ENCODE peak calls at places on chromosomes 7 and 10, in six cellular contexts. K, V, Q, Z, S and O are unnamed samples.

GRCh38 chr7:3393862-3394261 is 92.8 kb downstream of the SDK1 start:
- DNase-seq in K (peak), V (no peak), Q (no peak), Z (no peak), S (no peak), O (no peak)

GRCh38 chr10:30422981-30423654 is 10.9 kb upstream of the MAP3K8 start:
- DNase-seq in K (peak), V (no peak), Q (no peak), Z (peak), S (peak), O (peak)

GRCh38 chr7:77830649-77831355 is 32.2 kb downstream of the PHTF2 start:
- DNase-seq in K (no peak), V (no peak), Q (no peak), Z (no peak), S (peak), O (no peak)

GRCh38 chr7:152333134-152333533 is 102.7 kb downstream of the KMT2C start:
- DNase-seq in K (no peak), V (no peak), Q (no peak), Z (no peak), S (no peak), O (no peak)

GRCh38 chr7:144736880-144737493 is 98.9 kb downstream of the TPK1 start:
- DNase-seq in K (no peak), V (no peak), Q (no peak), Z (no peak), S (no peak), O (no peak)

GRCh38 chr7:143205560-143206293 is 16.1 kb upstream of the TAS2R40 start:
- DNase-seq in K (no peak), V (no peak), Q (no peak), Z (no peak), S (no peak), O (no peak)

GRCh38 chr10:89668391-89669180 is 23.5 kb upstream of the PANK1 start:
- DNase-seq in K (peak), V (no peak), Q (no peak), Z (no peak), S (no peak), O (peak)

GRCh38 chr7:27636326-27637006 is 26.2 kb downstream of the HIBADH start:
- DNase-seq in K (no peak), V (no peak), Q (no peak), Z (no peak), S (no peak), O (peak)

GRCh38 chr7:151491859-151492258 is 27.8 kb downstream of the RHEB start:
- DNase-seq in K (peak), V (no peak), Q (peak), Z (no peak), S (peak), O (peak)

GRCh38 chr7:96833701-96834453 is 124.2 kb upstream of the SEM1 start:
- DNase-seq in K (no peak), V (no peak), Q (no peak), Z (no peak), S (no peak), O (no peak)

GRCh38 chr7:64881461-64882287 is 21.4 kb upstream of the ZNF273 start:
- DNase-seq in K (no peak), V (no peak), Q (no peak), Z (no peak), S (no peak), O (no peak)

GRCh38 chr7:133358728-133359127 is 105.8 kb downstream of the EXOC4 start:
- DNase-seq in K (no peak), V (no peak), Q (no peak), Z (no peak), S (peak), O (no peak)

GRCh38 chr10:106992064-106992463 is 172.4 kb downstream of the SORCS1 start:
- DNase-seq in K (no peak), V (no peak), Q (no peak), Z (no peak), S (no peak), O (no peak)

GRCh38 chr7:117834983-117835664 is 38.1 kb downstream of the CTTNBP2 start:
- DNase-seq in K (no peak), V (no peak), Q (no peak), Z (no peak), S (no peak), O (no peak)

GRCh38 chr7:37853468-37853867 is 5.1 kb downstream of the NME8 start:
- DNase-seq in K (no peak), V (peak), Q (peak), Z (no peak), S (no peak), O (peak)

GRCh38 chr7:351681-352480 is 61.9 kb downstream of the FOXL3 start:
- DNase-seq in K (no peak), V (no peak), Q (no peak), Z (no peak), S (no peak), O (no peak)

GRCh38 chr7:105297309-105297708 is 91.4 kb downstream of the SRPK2 start:
- DNase-seq in K (no peak), V (no peak), Q (no peak), Z (no peak), S (no peak), O (no peak)

GRCh38 chr10:72730462-72730861 is 38.5 kb downstream of the MCU start:
- DNase-seq in K (no peak), V (no peak), Q (no peak), Z (no peak), S (peak), O (no peak)

GRCh38 chr7:132187391-132187790 is 388.9 kb downstream of the PLXNA4 start:
- DNase-seq in K (no peak), V (no peak), Q (no peak), Z (no peak), S (no peak), O (no peak)

GRCh38 chr7:131329176-131329570 is 1.5 kb downstream of the MKLN1 start:
- DNase-seq in K (no peak), V (no peak), Q (no peak), Z (no peak), S (no peak), O (no peak)

GRCh38 chr7:122791959-122792545 is 89.3 kb upstream of the RNF148 start:
- DNase-seq in K (no peak), V (no peak), Q (no peak), Z (peak), S (no peak), O (no peak)

GRCh38 chr7:129514683-129515082 is 12.4 kb downstream of the SMKR1 start:
- DNase-seq in K (peak), V (no peak), Q (no peak), Z (no peak), S (peak), O (no peak)

GRCh38 chr7:20435305-20435704 is 104.6 kb downstream of the ITGB8 start:
- DNase-seq in K (no peak), V (no peak), Q (no peak), Z (no peak), S (no peak), O (no peak)

GRCh38 chr7:39567294-39567693 is 1.1 kb downstream of the YAE1 start:
- DNase-seq in K (no peak), V (no peak), Q (no peak), Z (no peak), S (peak), O (no peak)

GRCh38 chr7:41437257-41438196 is 265.4 kb downstream of the INHBA start:
- DNase-seq in K (peak), V (no peak), Q (peak), Z (no peak), S (no peak), O (peak)

GRCh38 chr7:108076141-108076540 is 54.0 kb downstream of the LAMB4 start:
- DNase-seq in K (no peak), V (no peak), Q (no peak), Z (no peak), S (no peak), O (no peak)

GRCh38 chr7:18520450-18521235 is 25.1 kb downstream of the HDAC9 start:
- DNase-seq in K (peak), V (no peak), Q (no peak), Z (no peak), S (peak), O (no peak)

GRCh38 chr7:35599061-35599460 is 95.9 kb downstream of the HERPUD2 start:
- DNase-seq in K (no peak), V (no peak), Q (no peak), Z (no peak), S (no peak), O (no peak)

GRCh38 chr7:1992554-1992953 is 240.2 kb downstream of the MAD1L1 start:
- DNase-seq in K (no peak), V (no peak), Q (no peak), Z (no peak), S (no peak), O (no peak)

GRCh38 chr10:98536551-98536950 is 89.8 kb upstream of the HPS1 start:
- DNase-seq in K (peak), V (no peak), Q (no peak), Z (no peak), S (peak), O (peak)

GRCh38 chr7:24978837-24979469 is 1.0 kb downstream of the OSBPL3 start:
- DNase-seq in K (peak), V (no peak), Q (no peak), Z (no peak), S (no peak), O (peak)
- H2AFZ ChIP-seq in K (peak), V (peak), Q (no peak), Z (peak), S (peak), O (peak)

DNA sequence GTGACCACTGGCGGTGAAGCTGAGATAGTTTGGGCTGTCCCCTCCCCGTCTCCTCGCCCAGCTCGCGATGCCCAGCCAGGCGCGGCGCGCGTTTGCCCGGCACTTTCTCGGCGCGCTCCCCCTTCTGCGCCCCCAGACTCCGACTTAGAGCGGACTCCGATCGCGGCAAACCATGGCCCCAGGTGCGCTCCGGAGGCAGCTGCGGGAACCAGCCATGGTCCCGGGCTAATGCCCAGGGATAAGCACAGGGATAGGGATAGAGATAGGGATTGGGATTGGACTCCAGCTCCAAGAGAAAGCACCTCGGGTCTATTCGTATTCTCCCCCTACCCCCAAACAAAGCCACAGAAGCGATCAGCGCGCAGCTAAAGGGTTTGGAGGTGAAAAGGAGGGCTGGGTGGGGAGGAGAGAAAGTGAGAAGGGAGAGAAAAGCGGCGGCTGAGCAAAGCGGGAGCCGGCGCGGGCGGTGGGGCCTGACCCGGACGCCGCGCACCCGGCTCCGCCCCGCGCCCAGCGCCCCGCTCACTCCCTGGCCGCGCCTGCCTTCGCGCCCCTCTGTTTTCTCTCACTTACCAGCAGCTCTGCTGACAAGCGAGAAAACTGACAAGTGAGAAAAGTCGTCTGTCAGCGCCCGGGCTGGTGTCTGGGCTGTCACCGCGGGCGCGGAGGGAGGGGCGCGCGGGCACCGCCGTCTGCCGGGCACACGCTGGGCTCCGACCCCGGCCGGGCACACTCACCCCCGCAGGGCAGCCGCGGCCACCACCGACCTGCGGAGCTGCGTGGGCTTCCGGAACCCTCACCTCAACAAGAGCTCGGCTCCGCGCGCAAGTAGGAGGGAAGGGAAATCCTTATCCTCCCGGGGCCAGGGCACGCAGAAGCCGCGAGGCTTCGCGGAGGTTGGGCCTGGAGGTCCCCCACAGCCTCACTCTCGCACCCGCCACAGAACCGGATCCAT is at the start of gene PDE1C:
- DNase-seq in K (peak), V (no peak), Q (no peak), Z (peak), S (peak), O (peak)
- H3K4me3 ChIP-seq in K (peak), V (no peak), Q (no peak), Z (peak), S (peak), O (peak)

DNA sequence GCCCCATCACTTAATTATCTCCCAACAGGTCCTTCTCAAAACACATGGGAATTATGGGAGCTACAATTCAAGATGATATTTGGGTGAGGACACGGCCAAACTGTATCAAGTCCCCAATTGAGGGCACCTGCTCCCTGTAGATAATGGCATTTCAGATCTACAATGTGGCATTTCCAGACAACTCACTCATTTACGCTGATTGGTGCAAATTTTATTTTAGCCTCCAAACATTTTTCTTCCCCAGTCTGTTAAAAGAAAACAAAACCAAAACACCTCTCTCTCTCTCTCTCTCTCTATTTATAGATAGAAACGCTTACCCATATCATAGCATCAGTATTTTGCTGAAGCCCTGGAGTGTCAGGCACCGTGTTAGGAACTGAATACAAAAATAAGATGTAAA is 148.7 kb upstream of the KLF6 start:
- DNase-seq in K (no peak), V (no peak), Q (no peak), Z (no peak), S (no peak), O (no peak)
- H3K4me2 ChIP-seq in K (no peak), V (no peak), Q (no peak), Z (no peak), S (no peak), O (no peak)

DNA sequence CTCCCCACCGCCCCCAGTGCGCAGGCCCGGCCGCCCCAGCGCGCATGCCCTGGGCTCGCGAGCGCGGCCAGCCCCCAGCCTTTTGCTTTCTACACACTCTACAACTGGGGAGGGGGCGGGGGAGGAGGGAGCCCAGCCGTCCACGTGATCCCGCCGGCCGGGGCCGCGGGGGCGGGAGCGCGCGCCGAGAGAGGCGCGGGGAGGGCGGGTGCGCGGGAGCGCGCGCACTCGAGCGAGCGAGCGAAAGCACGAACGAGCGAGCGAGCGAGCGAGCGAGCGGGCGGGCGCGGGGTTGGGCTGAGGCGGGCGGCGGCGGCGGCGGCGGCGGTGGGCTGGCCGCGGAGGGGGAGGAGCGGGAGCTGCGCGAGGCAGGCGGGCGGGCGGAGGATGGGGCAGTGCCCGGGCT is at the start of gene AUTS2:
- DNase-seq in K (peak), V (peak), Q (no peak), Z (peak), S (peak), O (peak)
- H2AFZ ChIP-seq in K (peak), V (peak), Q (no peak), Z (peak), S (peak), O (peak)